ENCODE peak calls at places on chromosomes 5 and 9, in four cellular contexts. Q is transverse colon, W is suprapubic skin, V is H1. Y is an unnamed sample.

GRCh38 chr5:37133939-37134338 is 115.2 kb downstream of the CPLANE1 start:
- DNase-seq in V (no peak), Q (no peak), W (no peak), Y (no peak)

GRCh38 chr9:112754578-112754977 is 4.0 kb downstream of the SNX30 start:
- DNase-seq in W (no peak), V (peak; percentile 23), Q (no peak), Y (no peak)

GRCh38 chr5:147517383-147517782 is 7.5 kb upstream of the DPYSL3 start:
- DNase-seq in Q (no peak), V (no peak), W (no peak), Y (no peak)

GRCh38 chr5:16140944-16141343 is 38.6 kb downstream of the MARCHF11 start:
- DNase-seq in Q (no peak), W (no peak), V (no peak), Y (no peak)

GRCh38 chr5:54285573-54286124 is 24.7 kb downstream of the ARL15 start:
- DNase-seq in W (no peak), Q (peak; percentile 50), V (no peak), Y (no peak)

GRCh38 chr5:147407094-147407681 is 102.7 kb downstream of the DPYSL3 start:
- DNase-seq in Q (no peak), V (no peak), W (no peak), Y (no peak)

GRCh38 chr9:127049044-127049443 is 73.4 kb downstream of the ANGPTL2 start:
- DNase-seq in W (no peak), Q (peak; percentile 28), V (no peak), Y (no peak)

GRCh38 chr9:109969559-109970237 is 189.7 kb downstream of the PALM2AKAP2 start:
- DNase-seq in V (no peak), Q (no peak), W (no peak), Y (no peak)

GRCh38 chr9:114799925-114800324 is 5.9 kb downstream of the TNFSF15 start:
- DNase-seq in V (no peak), Q (no peak), W (no peak), Y (no peak)

GRCh38 chr9:27400334-27400875 is 103.5 kb upstream of the EQTN start:
- DNase-seq in Q (no peak), W (no peak), V (no peak), Y (no peak)

GRCh38 chr9:16888594-16888993 is 18.1 kb upstream of the BNC2 start:
- DNase-seq in Q (no peak), W (no peak), V (no peak), Y (no peak)

GRCh38 chr9:74355107-74355506 is 142.0 kb upstream of the RORB start:
- DNase-seq in W (no peak), V (no peak), Q (no peak), Y (no peak)

GRCh38 chr9:114275246-114275994 is 47.5 kb upstream of the ORM1 start:
- DNase-seq in V (no peak), W (peak; percentile 70), Q (no peak), Y (peak; percentile 73)

GRCh38 chr9:4035809-4036208 is 264.1 kb downstream of the GLIS3 start:
- DNase-seq in W (no peak), Q (no peak), V (no peak), Y (no peak)

GRCh38 chr9:122016789-122017188 is 76.3 kb downstream of the TTLL11 start:
- DNase-seq in V (no peak), Q (no peak), W (no peak), Y (no peak)

GRCh38 chr9:133737071-133737773 is 930 bp downstream of the SARDH start:
- DNase-seq in W (peak; percentile 59), V (no peak), Q (no peak), Y (peak; percentile 81)

GRCh38 chr5:108481355-108481931 is 99.5 kb upstream of the FBXL17 start:
- DNase-seq in W (no peak), V (peak; percentile 5), Q (no peak), Y (no peak)

GRCh38 chr5:95940758-95941682 is 20.6 kb downstream of the ELL2 start:
- DNase-seq in Q (no peak), W (no peak), V (no peak), Y (no peak)
- TF ChIP-seq POLR2AphosphoS5 in Q (no peak), W (no peak), V (no peak), Y (no peak)

DNA sequence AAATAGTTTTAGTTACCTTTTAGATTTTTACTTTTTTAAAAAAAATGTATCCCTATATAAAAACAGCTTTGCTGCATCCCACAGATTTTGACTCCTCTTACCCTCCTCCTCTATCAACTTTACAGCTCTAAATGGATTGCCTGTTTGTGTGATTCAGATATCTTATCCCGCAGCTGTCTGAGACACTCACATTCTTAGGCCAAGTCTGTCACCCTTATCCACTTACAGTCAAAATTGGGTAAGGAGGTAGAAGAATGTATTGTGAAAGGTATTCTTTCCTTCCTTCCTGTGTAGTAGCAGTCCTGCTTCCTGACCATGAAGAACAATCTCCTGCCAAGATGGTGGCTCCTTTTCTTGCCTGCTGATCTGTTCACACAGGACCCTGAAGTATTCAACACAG is 67.6 kb upstream of the ST8SIA4 start:
- DNase-seq in Q (no peak), W (no peak), V (no peak), Y (no peak)
- H3K9me3 ChIP-seq in Q (no peaks in the 10 kb centered on the region), W (no peaks in the 10 kb centered on the region), V (no peaks in the 10 kb centered on the region), Y (no peaks in the 10 kb centered on the region)

DNA sequence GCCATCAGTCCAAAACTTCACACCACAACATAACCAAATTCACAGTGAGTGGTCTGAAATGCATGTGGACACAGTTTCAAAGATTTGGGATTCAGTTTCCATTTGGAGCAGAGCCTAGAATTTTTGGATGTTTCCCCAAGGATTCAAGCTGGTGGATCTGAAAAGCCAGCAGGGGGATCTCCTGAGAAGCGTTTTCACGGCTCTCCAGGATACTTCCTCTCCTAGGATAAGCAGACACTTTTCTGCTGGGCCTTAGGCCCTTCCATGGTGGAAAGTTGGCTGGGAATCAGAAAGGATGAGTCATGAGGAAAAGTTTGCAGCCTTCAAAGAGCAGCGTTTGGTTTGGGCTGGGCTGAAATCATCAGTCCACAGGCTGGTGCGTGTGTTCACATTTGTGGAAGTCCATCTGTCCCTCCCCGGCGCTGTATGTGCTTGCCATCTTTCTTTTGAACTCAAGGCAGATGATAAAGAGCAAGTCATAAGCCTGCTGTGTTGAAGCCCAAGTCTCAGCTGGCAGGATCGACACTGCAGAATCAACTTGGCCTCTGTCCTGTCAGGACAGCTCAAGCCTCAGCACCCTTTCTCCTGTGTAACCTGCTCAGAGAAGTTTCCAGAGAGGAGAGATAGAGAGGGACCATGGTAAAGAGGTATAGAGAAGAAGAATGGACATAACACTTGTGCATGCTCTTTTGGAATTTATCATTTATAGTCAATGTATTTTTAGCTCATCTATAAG is 152.6 kb upstream of the MSX2 start:
- DNase-seq in W (peak; percentile 35), Q (peak; percentile 26), V (no peak), Y (no peak)
- TF ChIP-seq POLR2AphosphoS5 in W (no peak), Q (peak; percentile 43), V (no peak), Y (no peak)

GRCh38 chr5:138770291-138770690 is 17.1 kb downstream of the CTNNA1 start:
- DNase-seq in V (no peak), Q (no peak), W (no peak), Y (no peak)

GRCh38 chr5:138773215-138773614 is 20.0 kb downstream of the CTNNA1 start:
- DNase-seq in W (no peak), V (no peak), Q (no peak), Y (no peak)

GRCh38 chr5:138770977-138771376 is 17.8 kb downstream of the CTNNA1 start:
- DNase-seq in V (no peak), W (no peak), Q (no peak), Y (no peak)

GRCh38 chr5:138778234-138778633 is 25.0 kb downstream of the CTNNA1 start:
- DNase-seq in W (no peak), Q (no peak), V (no peak), Y (no peak)

DNA sequence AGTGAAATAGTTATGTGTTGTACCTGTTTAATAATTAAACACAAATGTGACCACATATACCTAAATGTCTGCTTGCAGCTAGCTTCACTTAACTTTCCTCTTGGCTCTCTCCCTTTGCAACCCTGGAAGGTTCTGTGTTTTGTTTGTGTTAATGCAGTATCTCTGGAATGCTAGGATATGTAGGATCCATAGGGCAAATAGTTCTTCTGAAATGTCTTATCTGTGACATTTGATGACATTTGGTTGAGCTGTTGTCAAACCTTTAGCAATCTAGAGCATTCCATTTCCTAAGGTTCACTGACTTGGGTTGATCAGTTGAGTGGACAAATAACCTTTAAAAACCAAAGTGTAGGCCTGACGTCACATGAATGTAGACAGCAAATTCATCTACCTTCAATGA is 21.8 kb downstream of the CTNNA1 start:
- DNase-seq in Q (no peak), W (no peak), V (no peak), Y (no peak)
- H3K9me3 ChIP-seq in Q (no peaks in the 10 kb centered on the region), W (no peaks in the 10 kb centered on the region), V (peaks cover 4% of the 10 kb centered on the region), Y (no peaks in the 10 kb centered on the region)

GRCh38 chr9:104971521-104971920 is 43.6 kb upstream of the ABCA1 start:
- DNase-seq in V (no peak), Q (no peak), W (no peak), Y (no peak)

GRCh38 chr9:104968025-104968982 is 40.3 kb upstream of the ABCA1 start:
- DNase-seq in W (peak; percentile 93), V (no peak), Q (peak; percentile 91), Y (peak; percentile 91)

GRCh38 chr9:104972242-104972866 is 44.4 kb upstream of the ABCA1 start:
- DNase-seq in W (no peak), V (no peak), Q (no peak), Y (no peak)

GRCh38 chr9:104969116-104969515 is 41.2 kb upstream of the ABCA1 start:
- DNase-seq in Q (no peak), V (no peak), W (no peak), Y (no peak)

DNA sequence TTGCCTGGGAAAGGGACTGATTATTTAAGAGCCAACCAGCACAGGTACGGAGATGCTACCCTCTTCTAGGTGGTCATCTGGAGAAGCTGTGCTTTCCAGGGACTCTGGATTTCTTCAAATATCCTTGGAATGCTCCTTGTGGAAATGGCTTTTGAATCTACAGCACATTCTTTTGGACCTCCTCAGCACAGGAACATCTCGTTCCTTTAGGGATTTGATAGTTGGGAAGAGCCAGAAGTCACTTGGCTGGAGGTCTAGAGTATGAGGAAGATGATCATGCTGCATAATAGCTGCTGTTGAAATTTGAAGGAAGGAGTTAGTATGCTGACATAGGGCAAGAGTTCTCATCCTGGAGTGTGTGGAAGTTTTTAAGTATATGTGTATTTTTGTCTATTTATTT is 42.6 kb upstream of the ABCA1 start:
- DNase-seq in V (no peak), Q (no peak), W (no peak), Y (no peak)
- TF ChIP-seq POLR2AphosphoS5 in V (no peak), Q (peak; percentile 81), W (no peak), Y (peak; percentile 20)

DNA sequence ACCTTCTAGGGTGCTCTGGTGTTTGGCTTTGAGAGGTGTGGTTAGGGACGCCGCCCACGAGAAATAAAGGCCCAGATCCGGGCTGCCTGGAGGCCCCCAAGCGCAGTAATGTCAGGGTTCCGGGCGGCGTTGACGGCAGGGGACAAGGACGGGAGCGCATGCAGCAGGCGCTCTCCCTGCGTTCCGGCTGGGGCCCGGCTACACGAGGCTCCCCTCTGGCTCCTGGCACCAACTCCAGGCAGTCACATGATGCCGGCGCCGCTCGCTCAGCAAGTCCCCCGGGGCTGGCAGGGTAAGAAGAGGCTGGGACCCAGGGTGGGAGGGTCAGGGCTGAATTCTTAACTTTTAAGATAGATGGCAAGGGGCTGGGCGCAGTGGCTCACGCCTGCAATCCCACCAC is 28.1 kb downstream of the UBTD2 start:
- DNase-seq in W (no peak), V (no peak), Q (no peak), Y (no peak)
- H3K9me3 ChIP-seq in W (peaks cover 13% of the 10 kb centered on the region), V (no peaks in the 10 kb centered on the region), Q (peaks cover 19% of the 10 kb centered on the region), Y (no peaks in the 10 kb centered on the region)

Y was measured in upper lobe of left lung.